ENCODE peak calls at places on chromosomes 11 and 22, in nine cellular contexts. P, N, S, A, M, B, C, K and I are unnamed samples.

GRCh38 chr11:78715639-78716311 is 141.1 kb upstream of the NARS2 start:
- DNase-seq in N (peak), C (peak), M (peak), B (peak), S (peak), P (peak), A (peak), K (peak), I (peak)

GRCh38 chr22:23385301-23386244 is 194.5 kb downstream of the IGLL1 start:
- DNase-seq in P (peak), K (peak), B (peak), A (peak), C (peak), N (peak), S (peak), M (peak), I (peak)

GRCh38 chr11:97722065-97722464 is 1298.7 kb upstream of the CNTN5 start:
- DNase-seq in K (peak), B (no peak), M (no peak), A (no peak), S (no peak), C (no peak), P (no peak), N (no peak), I (no peak)

GRCh38 chr22:46824348-46824909 is 62.0 kb downstream of the TBC1D22A start:
- DNase-seq in P (no peak), M (no peak), A (no peak), S (no peak), B (no peak), C (no peak), N (no peak), K (no peak), I (no peak)

GRCh38 chr11:121929581-121929980 is 186.4 kb downstream of the BLID start:
- DNase-seq in P (peak), A (no peak), B (no peak), S (peak), M (peak), K (peak), C (no peak), N (no peak), I (peak)

GRCh38 chr22:43090130-43090789 is 1.1 kb upstream of the TTLL1 start:
- DNase-seq in M (peak), C (peak), N (no peak), B (peak), K (peak), A (peak), S (no peak), P (peak), I (no peak)

GRCh38 chr22:19679476-19680099 is 34.7 kb upstream of the SEPTIN5 start:
- DNase-seq in M (peak), C (no peak), N (no peak), P (peak), K (no peak), S (peak), A (peak), B (peak), I (no peak)

GRCh38 chr22:18954333-18954732 is 18.2 kb upstream of the PRODH start:
- DNase-seq in M (peak), B (peak), P (peak), S (peak), C (no peak), N (peak), A (peak), K (peak), I (peak)

GRCh38 chr11:69654001-69654659 is 13.2 kb downstream of the CCND1 start:
- DNase-seq in A (no peak), K (no peak), N (peak), B (no peak), P (no peak), S (no peak), C (no peak), M (peak), I (no peak)

GRCh38 chr22:50188356-50188755 is 2.6 kb downstream of the TRABD start:
- DNase-seq in C (no peak), B (peak), A (no peak), S (no peak), M (peak), N (peak), K (no peak), P (no peak), I (no peak)

GRCh38 chr11:18700375-18700774 is 1.8 kb downstream of the TMEM86A start:
- DNase-seq in S (no peak), C (no peak), N (no peak), M (no peak), P (no peak), B (no peak), K (no peak), A (no peak), I (no peak)

GRCh38 chr22:17314472-17314871 is 54.8 kb upstream of the CECR2 start:
- DNase-seq in C (no peak), B (no peak), K (no peak), P (no peak), S (no peak), M (no peak), N (no peak), A (no peak), I (no peak)

GRCh38 chr11:68411501-68411991 is 49.0 kb upstream of the PPP6R3 start:
- DNase-seq in S (no peak), M (no peak), A (peak), K (no peak), B (peak), P (peak), N (no peak), C (no peak), I (no peak)

GRCh38 chr11:61128947-61129346 is 26.7 kb downstream of the CD5 start:
- DNase-seq in K (no peak), N (no peak), C (no peak), P (no peak), A (no peak), M (no peak), S (no peak), B (no peak), I (no peak)

GRCh38 chr11:3958301-3958700 is 102.8 kb downstream of the STIM1 start:
- DNase-seq in P (no peak), M (no peak), B (no peak), K (no peak), C (no peak), A (no peak), S (no peak), N (no peak), I (no peak)

GRCh38 chr11:76861490-76861953 is 804 bp downstream of the ACER3 start:
- DNase-seq in P (no peak), S (no peak), N (no peak), A (no peak), K (no peak), B (no peak), M (no peak), C (no peak), I (no peak)

GRCh38 chr11:107018902-107019493 is 722 bp upstream of the GUCY1A2 start:
- DNase-seq in S (peak), A (peak), N (peak), K (peak), B (peak), C (no peak), P (peak), M (peak), I (peak)

DNA sequence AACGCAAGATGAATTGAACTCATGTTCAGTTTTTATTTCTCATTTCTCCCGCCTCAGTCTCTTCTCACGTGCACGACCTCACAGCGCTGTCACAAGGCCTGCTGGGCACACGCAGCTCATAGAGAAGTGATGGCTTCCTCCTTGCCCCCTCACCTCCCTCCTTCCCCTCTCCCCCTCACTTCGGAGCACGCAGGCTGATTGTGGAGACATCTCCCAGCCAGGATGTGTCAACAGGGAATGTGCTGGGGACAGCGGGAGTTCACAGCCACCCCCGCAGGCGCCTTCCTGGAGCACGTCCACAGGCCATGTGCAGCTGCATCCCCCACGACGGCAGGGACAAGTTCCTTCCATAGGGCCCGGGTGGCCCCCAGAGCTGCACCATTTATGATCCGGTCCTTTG is 29.1 kb upstream of the KRTAP5-6 start:
- DNase-seq in K (no peak), N (no peak), S (no peak), M (no peak), B (no peak), A (no peak), C (no peak), P (no peak), I (no peak)
- TF ChIP-seq CTCF in K (no peak), N (no peak), S (no peak), M (no peak), B (no peak), A (no peak), C (no peak), P (no peak), I (no peak)

GRCh38 chr11:47589504-47590025 is 3.1 kb downstream of the FAM180B start:
- DNase-seq in S (no peak), B (no peak), N (no peak), K (no peak), P (no peak), M (no peak), C (no peak), A (no peak), I (no peak)

GRCh38 chr11:47587039-47587675 is 679 bp downstream of the FAM180B start:
- DNase-seq in M (no peak), S (no peak), K (no peak), A (no peak), N (no peak), B (no peak), P (no peak), C (no peak), I (no peak)

GRCh38 chr11:47590026-47590861 is 3.8 kb downstream of the FAM180B start:
- DNase-seq in B (no peak), N (no peak), M (no peak), C (no peak), S (peak), K (no peak), A (no peak), P (no peak), I (no peak)

GRCh38 chr11:47587733-47588326 is 1.4 kb downstream of the FAM180B start:
- DNase-seq in B (peak), P (peak), C (no peak), M (no peak), K (no peak), N (no peak), A (peak), S (no peak), I (no peak)

DNA sequence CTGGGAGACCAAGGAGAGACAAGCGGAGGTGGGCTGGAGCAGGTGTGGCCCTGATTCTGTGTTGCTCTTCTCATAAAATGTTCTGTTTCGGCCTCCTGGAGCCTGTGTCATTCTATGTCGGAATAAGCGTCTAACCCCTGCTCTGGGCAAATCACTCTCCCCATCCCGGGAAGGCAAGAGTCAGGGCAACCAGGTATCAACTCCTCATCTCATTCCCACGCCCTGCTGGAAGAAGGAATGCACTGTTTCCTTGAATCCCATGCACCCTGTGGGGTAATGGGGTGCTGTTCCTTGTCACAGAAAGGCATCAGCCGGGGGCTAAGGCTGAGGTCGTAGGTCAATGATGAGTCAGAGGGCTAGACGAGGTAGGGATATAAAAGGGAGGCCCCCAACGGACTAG is 2.6 kb downstream of the FAM180B start:
- DNase-seq in C (no peak), S (no peak), N (no peak), M (no peak), P (no peak), B (no peak), K (no peak), A (no peak), I (no peak)
- TF ChIP-seq CTCF in C (no peak), S (no peak), N (no peak), M (no peak), P (no peak), B (no peak), K (no peak), A (no peak), I (no peak)

DNA sequence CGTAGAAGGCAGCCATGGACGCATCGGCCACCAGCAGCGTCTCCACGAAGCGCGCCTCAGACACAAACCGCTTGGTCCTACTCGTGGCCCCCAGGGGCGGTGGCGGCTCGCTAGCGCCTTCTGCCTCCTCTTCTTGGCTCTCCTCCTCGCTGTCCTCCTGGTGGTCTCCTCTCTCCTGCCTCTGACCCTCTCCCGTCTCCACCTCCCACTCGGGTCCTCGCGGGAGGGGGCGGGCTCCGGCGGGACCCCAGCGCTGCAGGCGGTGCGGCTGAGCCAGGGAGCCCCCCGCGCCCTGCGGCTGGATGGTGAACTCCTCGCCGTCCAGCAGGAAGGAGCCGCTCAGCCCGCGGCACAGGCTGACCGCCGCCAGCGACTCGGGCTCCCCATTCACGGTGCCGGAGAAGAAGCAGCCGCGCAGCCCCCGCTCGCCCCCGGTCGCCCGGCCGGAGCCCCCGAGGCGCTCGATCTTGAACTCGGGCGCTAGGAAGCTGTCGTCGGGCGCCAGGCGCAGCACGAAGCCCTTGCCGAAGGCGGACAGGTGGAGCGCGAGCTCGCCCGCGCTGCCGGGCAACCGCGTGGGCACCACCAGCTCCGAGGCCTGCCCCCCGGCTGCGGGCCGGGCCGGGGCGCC is 713 bp downstream of the ADAMTS8 start:
- DNase-seq in A (no peak), B (peak), S (peak), K (no peak), M (no peak), C (no peak), N (peak), P (no peak), I (no peak)
- TF ChIP-seq CTCF in A (no peak), B (no peak), S (no peak), K (peak), M (no peak), C (no peak), N (no peak), P (no peak), I (no peak)

GRCh38 chr22:35921777-35922176 is 106.8 kb downstream of the RBFOX2 start:
- DNase-seq in A (peak), C (peak), M (peak), B (no peak), N (no peak), S (peak), P (peak), K (peak), I (no peak)
- TF ChIP-seq CTCF in A (peak), C (peak), M (peak), B (peak), N (no peak), S (peak), P (peak), K (peak), I (no peak)

GRCh38 chr11:587978-588380 is 11.7 kb downstream of the PHRF1 start:
- DNase-seq in A (no peak), S (no peak), N (peak), B (peak), P (peak), K (peak), C (no peak), M (no peak), I (no peak)
- TF ChIP-seq CTCF in A (no peak), S (no peak), N (no peak), B (no peak), P (no peak), K (no peak), C (no peak), M (no peak), I (no peak)

GRCh38 chr11:64878494-64879225 is at the start of gene EHD1:
- DNase-seq in M (peak), B (peak), A (peak), P (peak), C (peak), S (peak), K (peak), N (peak), I (peak)
- TF ChIP-seq CTCF in M (peak), B (peak), A (no peak), P (peak), C (peak), S (no peak), K (no peak), N (no peak), I (peak)

GRCh38 chr11:8337115-8337386 is 73.4 kb upstream of the LMO1 start:
- DNase-seq in P (no peak), A (no peak), M (no peak), N (no peak), K (no peak), S (no peak), B (no peak), C (no peak), I (no peak)

GRCh38 chr11:8337396-8337795 is 73.7 kb upstream of the LMO1 start:
- DNase-seq in A (no peak), S (no peak), M (no peak), C (no peak), P (no peak), N (no peak), K (no peak), B (no peak), I (no peak)

GRCh38 chr11:8336356-8337114 is 72.9 kb upstream of the LMO1 start:
- DNase-seq in N (peak), M (no peak), B (no peak), C (no peak), P (no peak), K (no peak), S (no peak), A (no peak), I (no peak)

GRCh38 chr11:8339592-8340022 is 75.9 kb upstream of the LMO1 start:
- DNase-seq in S (peak), M (no peak), P (no peak), C (no peak), B (no peak), A (no peak), K (no peak), N (no peak), I (no peak)

GRCh38 chr11:8338138-8338537 is 74.5 kb upstream of the LMO1 start:
- DNase-seq in M (peak), B (peak), P (peak), S (peak), K (peak), N (no peak), A (peak), C (no peak), I (no peak)
- TF ChIP-seq CTCF in M (peak), B (peak), P (peak), S (peak), K (peak), N (peak), A (peak), C (peak), I (peak)

GRCh38 chr11:33161120-33162005 is at the start of gene CSTF3:
- DNase-seq in B (peak), C (peak), P (peak), A (peak), N (peak), S (peak), M (peak), K (peak), I (peak)
- TF ChIP-seq CTCF in B (peak), C (peak), P (peak), A (peak), N (peak), S (no peak), M (peak), K (peak), I (peak)

GRCh38 chr11:85590848-85591483 is 36.2 kb downstream of the DLG2 start:
- DNase-seq in C (peak), A (no peak), P (no peak), B (no peak), M (no peak), K (peak), N (no peak), S (no peak), I (no peak)
- TF ChIP-seq CTCF in C (no peak), A (peak), P (peak), B (no peak), M (peak), K (no peak), N (no peak), S (no peak), I (no peak)

GRCh38 chr11:74935285-74935684 is 13.6 kb downstream of the XRRA1 start:
- DNase-seq in B (no peak), K (no peak), S (no peak), A (no peak), C (no peak), M (no peak), P (no peak), N (no peak), I (no peak)
- TF ChIP-seq CTCF in B (no peak), K (no peak), S (no peak), A (no peak), C (no peak), M (no peak), P (no peak), N (no peak), I (no peak)